ENCODE peak calls at places on chromosomes 5 and 9, in ten cellular contexts. B is GM10248; E is chondrocyte; L is bronchial epithelial cell; Z is memory B cell; G is iris pigment epithelial cell; M is SJSA1; O is MM.1S; Y is CD8-positive, alpha-beta memory T cell; C is colonic mucosa. H is an unnamed sample.

GRCh38 chr5:10577371-10578291 is 13.8 kb downstream of the ANKRD33B start:
- DNase-seq in B (no peak), E (peak), L (no peak), Z (no peak), G (no peak), M (peak), O (no peak), Y (no peak), C (no peak), H (no peak)

GRCh38 chr9:110828148-110828730 is 159.6 kb downstream of the MUSK start:
- DNase-seq in B (no peak), E (no peak), L (no peak), Z (no peak), G (peak), M (no peak), O (no peak), Y (no peak), C (peak), H (no peak)

GRCh38 chr9:129071526-129072131 is 9.3 kb upstream of the DOLPP1 start:
- DNase-seq in B (no peak), E (no peak), L (no peak), Z (no peak), G (no peak), M (peak), O (no peak), Y (peak), C (no peak), H (peak)

GRCh38 chr5:41193462-41194166 is 19.7 kb downstream of the C6 start:
- DNase-seq in B (no peak), E (no peak), L (no peak), Z (no peak), G (peak), M (no peak), O (no peak), Y (no peak), C (peak), H (no peak)

GRCh38 chr9:126989847-126990821 is 75.6 kb downstream of the RALGPS1 start:
- DNase-seq in B (no peak), E (no peak), L (no peak), Z (no peak), G (no peak), M (no peak), O (no peak), Y (no peak), C (no peak), H (no peak)

GRCh38 chr5:151483647-151484046 is 36.2 kb downstream of the SLC36A1 start:
- DNase-seq in B (no peak), E (no peak), L (no peak), Z (no peak), G (no peak), M (no peak), O (no peak), Y (no peak), C (no peak), H (no peak)

GRCh38 chr5:38846379-38846967 is 661 bp downstream of the OSMR start:
- DNase-seq in B (peak), E (no peak), L (no peak), Z (no peak), G (no peak), M (no peak), O (no peak), Y (no peak), C (no peak), H (no peak)

GRCh38 chr9:84759300-84759750 is 89.8 kb downstream of the NTRK2 start:
- DNase-seq in B (peak), E (no peak), L (peak), Z (no peak), G (no peak), M (no peak), O (peak), Y (no peak), C (no peak), H (peak)

GRCh38 chr5:159206818-159207217 is 2.5 kb downstream of the RNF145 start:
- DNase-seq in B (no peak), E (no peak), L (no peak), Z (no peak), G (no peak), M (no peak), O (no peak), Y (no peak), C (no peak), H (no peak)

GRCh38 chr5:42423285-42424152 is at the start of gene GHR:
- DNase-seq in B (peak), E (peak), L (peak), Z (peak), G (peak), M (peak), O (peak), Y (no peak), C (peak), H (no peak)

GRCh38 chr5:42620579-42621216 is 135.9 kb upstream of the CCDC152 start:
- DNase-seq in B (no peak), E (no peak), L (peak), Z (no peak), G (no peak), M (no peak), O (no peak), Y (no peak), C (no peak), H (no peak)

H was measured in central memory CD4-positive, alpha-beta T cell.